ENCODE peak calls at places on chromosomes 11 and 22, in eight cellular contexts. E is astrocyte; Y is neural progenitor cell; V is IMR-90; N is HCT116; L is SK-N-SH; Z is CD8-positive, alpha-beta memory T cell; P is sigmoid colon. C is an unnamed sample.

GRCh38 chr11:96465537-96465936 is 75.7 kb downstream of the JRKL start:
- DNase-seq in E (no peak), P (no peak), N (no peak), Z (no peak), V (no peak), Y (no peak), L (no peak), C (no peak)

GRCh38 chr11:96082002-96082899 is 158.3 kb upstream of the MTMR2 start:
- DNase-seq in V (no peak), Z (no peak), Y (no peak), N (no peak), P (no peak), E (no peak), L (peak; percentile 20), C (no peak)

GRCh38 chr22:40764743-40765441 is 54.3 kb downstream of the SLC25A17 start:
- DNase-seq in V (no peak), Z (no peak), Y (no peak), P (no peak), L (no peak), N (no peak), E (no peak), C (no peak)

GRCh38 chr22:17828502-17829080 is 54.3 kb upstream of the BID start:
- DNase-seq in V (no peak), P (no peak), Z (no peak), L (no peak), N (no peak), E (no peak), Y (no peak), C (no peak)

GRCh38 chr11:12175694-12176241 is 65.4 kb downstream of the MICAL2 start:
- DNase-seq in N (peak; percentile 81), V (peak; percentile 97), E (peak; percentile 97), Z (no peak), L (no peak), P (no peak), Y (no peak), C (peak; percentile 69)

GRCh38 chr11:67379061-67380058 is 6.0 kb upstream of the CLCF1 start:
- DNase-seq in L (no peak), V (no peak), Z (no peak), E (no peak), N (no peak), P (no peak), Y (no peak), C (peak; percentile 80)

GRCh38 chr11:46353706-46354105 is 6.4 kb downstream of the DGKZ start:
- DNase-seq in Z (no peak), N (no peak), L (no peak), V (peak; percentile 50), E (no peak), P (no peak), Y (no peak), C (no peak)

GRCh38 chr11:101866619-101867491 is 48.0 kb upstream of the CEP126 start:
- DNase-seq in N (no peak), E (peak; percentile 76), Y (no peak), L (no peak), V (peak; percentile 69), P (no peak), Z (no peak), C (peak; percentile 40)

GRCh38 chr11:65182258-65183170 is 786 bp downstream of the CAPN1 start:
- DNase-seq in E (no peak), Z (no peak), Y (peak; percentile 65), L (no peak), N (peak; percentile 15), V (no peak), P (peak; percentile 77), C (peak; percentile 40)

GRCh38 chr11:10310301-10310841 is 5.5 kb downstream of the ADM start:
- DNase-seq in Z (no peak), Y (no peak), V (peak; percentile 68), P (no peak), L (no peak), N (no peak), E (no peak), C (peak; percentile 52)

GRCh38 chr11:120500414-120500936 is 11.1 kb upstream of the GRIK4 start:
- DNase-seq in E (no peak), Y (peak; percentile 29), L (no peak), N (no peak), V (no peak), Z (no peak), P (no peak), C (no peak)

GRCh38 chr22:46086577-46087335 is 63.6 kb upstream of the PPARA start:
- DNase-seq in P (peak; percentile 73), L (peak; percentile 70), V (peak; percentile 29), E (peak; percentile 73), N (no peak), Z (no peak), Y (no peak), C (no peak)

GRCh38 chr22:25404556-25404922 is 159.9 kb upstream of the GRK3 start:
- DNase-seq in E (no peak), V (no peak), N (no peak), Z (no peak), Y (peak; percentile 45), P (peak; percentile 61), L (peak; percentile 69), C (peak; percentile 56)

GRCh38 chr22:48940988-48941902 is 886.4 kb downstream of the BRD1 start:
- DNase-seq in Y (no peak), N (no peak), Z (no peak), L (no peak), P (peak; percentile 39), V (no peak), E (no peak), C (no peak)

GRCh38 chr22:25085930-25086901 is 113.4 kb upstream of the CRYBB3 start:
- DNase-seq in P (no peak), V (no peak), Y (no peak), E (peak; percentile 14), L (no peak), N (no peak), Z (no peak), C (no peak)

GRCh38 chr11:34317038-34317360 is 40.8 kb downstream of the ABTB2 start:
- DNase-seq in P (no peak), E (no peak), N (no peak), Z (no peak), L (no peak), V (no peak), Y (no peak), C (no peak)

GRCh38 chr11:34316347-34317037 is 41.3 kb downstream of the ABTB2 start:
- DNase-seq in Y (no peak), E (peak; percentile 23), N (no peak), P (no peak), L (no peak), V (peak; percentile 28), Z (no peak), C (no peak)

GRCh38 chr11:34313099-34313517 is 44.7 kb downstream of the ABTB2 start:
- DNase-seq in Y (no peak), E (no peak), N (no peak), Z (no peak), V (no peak), L (no peak), P (no peak), C (no peak)

GRCh38 chr11:34315006-34315793 is 42.6 kb downstream of the ABTB2 start:
- DNase-seq in Y (no peak), V (no peak), Z (no peak), P (no peak), E (no peak), N (no peak), L (peak; percentile 72), C (no peak)

GRCh38 chr11:34314176-34314575 is 43.6 kb downstream of the ABTB2 start:
- DNase-seq in P (no peak), V (no peak), E (no peak), N (no peak), Z (no peak), Y (no peak), L (no peak), C (no peak)
- H3K4me1 ChIP-seq in P (peaks cover 19% of the 10 kb centered on the region), V (peaks cover 5% of the 10 kb centered on the region), E (peaks cover 16% of the 10 kb centered on the region), N (peaks cover 29% of the 10 kb centered on the region), Z (peaks cover 11% of the 10 kb centered on the region), Y (no peaks in the 10 kb centered on the region), L (peaks cover 14% of the 10 kb centered on the region), C (peaks cover 31% of the 10 kb centered on the region)

DNA sequence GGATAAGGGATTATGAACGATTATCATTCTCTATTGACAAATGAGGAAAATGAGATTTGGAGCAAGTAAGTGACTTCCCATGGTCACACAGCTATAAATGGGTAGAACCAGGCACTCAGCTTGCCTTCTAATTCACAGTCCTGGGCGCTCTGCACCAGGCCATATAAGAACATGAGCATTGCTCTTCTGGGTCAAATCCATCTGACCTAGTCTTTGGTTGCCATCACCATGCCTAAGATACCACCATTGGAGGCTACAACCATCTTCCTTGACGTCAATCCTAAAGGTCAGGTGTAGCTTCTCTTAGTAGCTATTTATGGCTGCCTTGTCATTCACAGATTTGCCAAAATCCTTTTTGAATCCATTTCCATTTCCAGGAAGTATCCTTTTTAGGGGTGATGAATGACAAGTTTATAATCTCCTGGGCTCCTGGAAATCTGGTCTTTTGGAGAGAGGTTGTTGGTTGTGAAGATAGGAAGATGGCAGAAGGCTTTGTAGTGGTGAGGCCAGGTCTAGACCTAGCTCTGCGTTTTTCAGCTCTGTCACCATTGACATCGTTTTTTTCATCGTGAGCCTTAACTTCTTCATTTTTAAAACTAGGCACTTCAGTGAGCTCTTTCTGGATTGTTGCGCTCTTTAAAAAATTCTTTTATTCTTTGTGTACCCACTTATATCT is 11.1 kb downstream of the ZBTB16 start:
- DNase-seq in V (no peak), N (no peak), Y (no peak), E (no peak), Z (no peak), L (no peak), P (no peak), C (no peak)
- H3K4me1 ChIP-seq in V (no peaks in the 10 kb centered on the region), N (no peaks in the 10 kb centered on the region), Y (peaks cover 14% of the 10 kb centered on the region), E (no peaks in the 10 kb centered on the region), Z (peaks cover 18% of the 10 kb centered on the region), L (peaks cover 6% of the 10 kb centered on the region), P (peaks cover 95% of the 10 kb centered on the region), C (peaks cover 72% of the 10 kb centered on the region)

GRCh38 chr11:62504158-62504973 is 42.2 kb downstream of the AHNAK start:
- DNase-seq in Y (peak; percentile 33), L (no peak), E (no peak), V (no peak), P (no peak), N (no peak), Z (no peak), C (no peak)
- H3K4me1 ChIP-seq in Y (peaks cover 56% of the 10 kb centered on the region), L (peaks cover 8% of the 10 kb centered on the region), E (peaks cover 21% of the 10 kb centered on the region), V (peaks cover 14% of the 10 kb centered on the region), P (peaks cover 99% of the 10 kb centered on the region), N (peaks cover 44% of the 10 kb centered on the region), Z (no peaks in the 10 kb centered on the region), C (peaks cover 45% of the 10 kb centered on the region)

GRCh38 chr22:50246242-50247175 is 1.7 kb upstream of the TUBGCP6 start:
- DNase-seq in Z (no peak), N (no peak), L (no peak), V (no peak), P (no peak), Y (no peak), E (no peak), C (no peak)
- H3K4me1 ChIP-seq in Z (peaks cover 59% of the 10 kb centered on the region), N (peaks cover 69% of the 10 kb centered on the region), L (peaks cover 9% of the 10 kb centered on the region), V (peaks cover 17% of the 10 kb centered on the region), P (peaks cover 60% of the 10 kb centered on the region), Y (peaks cover 19% of the 10 kb centered on the region), E (peaks cover 46% of the 10 kb centered on the region), C (peaks cover 31% of the 10 kb centered on the region)